ENCODE peak calls at places on chromosomes 6 and 20, in four cellular contexts. W, E, F and D are unnamed samples.

GRCh38 chr6:4336778-4337442 is 201.5 kb upstream of the ECI2 start:
- DNase-seq in E (peak), F (no peak), W (no peak), D (no peak)

GRCh38 chr6:96466149-96466863 is 55.3 kb upstream of the UFL1 start:
- DNase-seq in E (no peak), F (no peak), W (no peak), D (no peak)

GRCh38 chr6:142551145-142551811 is 249.5 kb downstream of the ADGRG6 start:
- DNase-seq in E (no peak), W (no peak), F (no peak), D (no peak)

GRCh38 chr6:140355476-140355875 is 981.0 kb upstream of the CITED2 start:
- DNase-seq in E (no peak), W (no peak), F (no peak), D (no peak)

GRCh38 chr6:26352315-26352714 is 12.7 kb upstream of the BTN3A2 start:
- DNase-seq in W (no peak), E (no peak), F (no peak), D (no peak)

GRCh38 chr6:157096522-157096921 is 226.8 kb downstream of the TMEM242 start:
- DNase-seq in F (no peak), W (no peak), E (peak), D (no peak)

GRCh38 chr20:34705383-34706021 is 1.4 kb downstream of the TP53INP2 start:
- DNase-seq in E (peak), W (no peak), F (no peak), D (no peak)

GRCh38 chr6:139820191-139820590 is 445.7 kb upstream of the CITED2 start:
- DNase-seq in E (no peak), F (no peak), W (no peak), D (no peak)

GRCh38 chr20:12723811-12724210 is 285.0 kb upstream of the SPTLC3 start:
- DNase-seq in F (no peak), W (no peak), E (no peak), D (no peak)

GRCh38 chr6:159038914-159039884 is 5.6 kb downstream of the TAGAP start:
- DNase-seq in F (peak), E (no peak), W (no peak), D (no peak)

GRCh38 chr6:74671558-74672025 is 534.3 kb downstream of the COL12A1 start:
- DNase-seq in W (no peak), E (no peak), F (no peak), D (no peak)

GRCh38 chr6:27753668-27754407 is 158.4 kb downstream of the OR2B2 start:
- DNase-seq in E (peak), F (peak), W (peak), D (no peak)

GRCh38 chr20:46157625-46158024 is 39.5 kb downstream of the CD40 start:
- DNase-seq in F (no peak), W (no peak), E (no peak), D (no peak)

GRCh38 chr6:132011582-132011981 is 60.4 kb upstream of the CCN2 start:
- DNase-seq in E (no peak), F (no peak), W (no peak), D (no peak)

GRCh38 chr6:123338394-123338793 is 298.4 kb downstream of the TRDN start:
- DNase-seq in W (no peak), E (no peak), F (no peak), D (no peak)

GRCh38 chr20:48416002-48416401 is 411.8 kb downstream of the PREX1 start:
- DNase-seq in E (no peak), F (peak), W (no peak), D (no peak)

GRCh38 chr6:90294614-90294988 is 2.0 kb downstream of the BACH2 start:
- DNase-seq in F (no peak), E (no peak), W (no peak), D (no peak)
- H3K9ac ChIP-seq in F (no peak), E (no peak), W (no peak), D (peak)

GRCh38 chr6:1494671-1495070 is 105.3 kb downstream of the FOXF2 start:
- DNase-seq in E (no peak), F (no peak), W (no peak), D (no peak)
- TF ChIP-seq SUZ12 in E (no peak), F (no peak), W (no peak), D (no peak)

GRCh38 chr6:105951322-105951721 is 134.8 kb upstream of the PRDM1 start:
- DNase-seq in E (no peak), F (no peak), W (no peak), D (no peak)

GRCh38 chr6:105954148-105954547 is 132.0 kb upstream of the PRDM1 start:
- DNase-seq in E (no peak), W (no peak), F (no peak), D (no peak)

GRCh38 chr6:105952762-105953700 is 133.1 kb upstream of the PRDM1 start:
- DNase-seq in W (no peak), F (no peak), E (no peak), D (no peak)

GRCh38 chr6:105952326-105952725 is 133.8 kb upstream of the PRDM1 start:
- DNase-seq in W (no peak), E (no peak), F (no peak), D (no peak)

GRCh38 chr6:105949939-105950582 is 136.1 kb upstream of the PRDM1 start:
- DNase-seq in F (no peak), W (no peak), E (no peak), D (no peak)
- TF ChIP-seq YY1 in F (no peak), W (no peak), E (no peak), D (no peak)

DNA sequence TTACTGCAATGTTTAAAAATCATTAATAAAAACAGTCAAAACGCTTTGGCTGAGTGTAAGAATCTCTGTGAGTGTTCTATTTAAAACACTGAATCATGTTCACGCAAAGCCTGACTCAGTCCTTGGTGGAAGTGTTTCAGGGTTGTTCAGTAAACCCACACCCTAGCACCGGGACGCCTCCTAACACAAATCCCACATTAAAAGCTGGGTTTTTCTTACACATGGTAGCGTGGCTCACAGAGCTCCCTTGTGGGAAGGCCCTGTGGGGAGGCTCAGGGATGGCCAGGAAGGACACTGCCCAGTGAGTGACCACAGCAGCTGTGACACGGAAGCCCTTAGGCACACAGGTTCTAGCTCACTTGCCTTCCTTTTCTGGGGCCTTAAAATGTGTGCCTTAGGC is 80.2 kb downstream of the GMPR start:
- DNase-seq in E (no peak), W (no peak), F (no peak), D (no peak)
- H3K9ac ChIP-seq in E (no peak), W (no peak), F (no peak), D (no peak)

GRCh38 chr6:43846556-43846955 is 76.5 kb downstream of the VEGFA start:
- DNase-seq in F (no peak), W (no peak), E (no peak), D (no peak)
- TF ChIP-seq SUZ12 in F (no peak), W (no peak), E (no peak), D (no peak)

DNA sequence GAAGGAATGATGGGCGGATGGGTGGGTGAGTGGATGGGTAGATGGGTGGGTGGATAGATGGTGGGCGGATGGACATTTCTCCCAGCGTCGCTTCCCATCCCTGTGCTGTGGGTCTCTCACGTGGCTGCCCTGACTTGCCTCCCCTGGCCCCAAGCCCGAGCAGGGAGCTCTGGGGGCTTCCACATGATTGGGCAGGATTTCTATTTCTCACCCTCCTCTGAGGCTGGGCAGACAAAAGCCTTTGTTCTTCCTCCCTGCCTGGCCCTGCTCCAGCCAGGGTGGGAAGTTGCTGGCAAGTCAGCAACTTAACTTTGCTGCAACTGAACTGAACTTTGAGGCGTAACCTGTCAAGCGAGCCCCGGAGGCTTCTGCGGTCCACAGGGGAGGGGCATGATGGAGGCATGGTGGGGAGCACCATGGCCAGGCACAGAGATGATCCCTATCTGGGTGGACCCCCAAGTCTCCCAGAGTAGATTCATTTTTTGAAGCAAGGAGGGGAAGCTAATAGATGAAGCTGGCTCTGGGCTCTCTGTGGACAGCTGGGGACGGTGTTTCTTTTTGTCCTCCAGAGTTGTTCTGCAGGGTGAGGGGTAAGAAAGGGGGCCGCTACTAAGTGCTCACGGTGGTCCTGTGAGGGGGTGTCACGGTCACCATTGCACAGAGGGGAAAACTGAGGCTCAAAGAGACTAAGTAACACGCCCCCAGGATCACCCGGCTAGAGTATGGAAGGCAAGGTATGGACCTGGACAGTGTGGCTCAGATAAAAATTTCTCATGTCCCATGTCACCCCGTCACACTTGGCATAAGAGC is 140.1 kb downstream of the CEBPB start:
- DNase-seq in W (no peak), F (no peak), E (peak), D (no peak)
- TF ChIP-seq YY1 in W (no peak), F (no peak), E (no peak), D (no peak)

GRCh38 chr6:21609881-21610329 is 16.4 kb downstream of the SOX4 start:
- DNase-seq in W (no peak), E (no peak), F (no peak), D (no peak)
- H3K9ac ChIP-seq in W (no peak), E (no peak), F (no peak), D (no peak)

GRCh38 chr20:53866787-53867740 is 203.3 kb downstream of the BCAS1 start:
- DNase-seq in W (no peak), E (peak), F (peak), D (peak)
- TF ChIP-seq SUZ12 in W (no peak), E (no peak), F (no peak), D (no peak)

GRCh38 chr20:3133156-3133555 is 26.5 kb downstream of the FASTKD5 start:
- DNase-seq in F (no peak), E (no peak), W (no peak), D (no peak)
- TF ChIP-seq YY1 in F (no peak), E (no peak), W (no peak), D (no peak)